ENCODE peak calls at places on chromosomes 16 and 17, in nine cellular contexts. Y is testis; A is activated CD8-positive, alpha-beta T cell treated with anti-CD3 and anti-CD28 coated beads for 36 hours; L is stimulated activated CD4-positive, alpha-beta T cell treated with anti-CD3 and anti-CD28 coated beads, Interleukin-1b, Interleukin-23, amount 100 ng/mL, for 1 hour; R is PC-9; E is EH; I is MV-4-11; M is HFFc6; D is OCI-LY7. C is an unnamed sample.

GRCh38 chr16:48524348-48525200 is 85.4 kb downstream of the N4BP1 start:
- DNase-seq in D (no peak), I (peak), L (no peak), A (no peak), Y (no peak), E (peak), M (no peak), R (no peak), C (no peak)

GRCh38 chr17:62705116-62705515 is 77.6 kb downstream of the MRC2 start:
- DNase-seq in L (no peak), D (no peak), A (no peak), Y (no peak), I (no peak), M (no peak), E (no peak), R (no peak), C (no peak)

GRCh38 chr16:1535391-1536291 is 2.2 kb downstream of the TMEM204 start:
- DNase-seq in R (no peak), I (peak), E (peak), M (peak), L (no peak), D (no peak), Y (no peak), A (peak), C (no peak)

GRCh38 chr16:72493681-72494415 is 321.9 kb upstream of the PMFBP1 start:
- DNase-seq in Y (no peak), A (no peak), L (no peak), R (no peak), M (peak), I (no peak), D (no peak), E (peak), C (no peak)

GRCh38 chr17:19369846-19370492 is 7.4 kb upstream of the B9D1 start:
- DNase-seq in D (no peak), M (no peak), L (no peak), A (peak), E (no peak), I (peak), Y (no peak), R (no peak), C (no peak)

GRCh38 chr17:63645775-63646491 is 23.7 kb downstream of the MAP3K3 start:
- DNase-seq in E (peak), R (peak), Y (no peak), M (peak), L (no peak), A (no peak), I (no peak), D (no peak), C (no peak)

GRCh38 chr17:74840500-74840899 is 19.2 kb downstream of the GRIN2C start:
- DNase-seq in E (no peak), I (no peak), L (no peak), R (no peak), A (no peak), D (no peak), Y (no peak), M (no peak), C (no peak)

GRCh38 chr17:19457830-19458271 is 46.8 kb downstream of the RNF112 start:
- DNase-seq in D (no peak), E (no peak), R (no peak), Y (no peak), A (no peak), L (no peak), I (no peak), M (no peak), C (peak)

GRCh38 chr17:7438050-7438614 is 1.2 kb upstream of the FGF11 start:
- DNase-seq in R (peak), I (peak), D (peak), M (no peak), A (peak), L (peak), Y (peak), E (no peak), C (no peak)

GRCh38 chr17:78789149-78789662 is 7.1 kb upstream of the CYTH1 start:
- DNase-seq in M (no peak), A (no peak), D (no peak), E (no peak), R (no peak), Y (no peak), I (no peak), L (no peak), C (peak)

GRCh38 chr16:23901178-23902131 is 65.7 kb downstream of the PRKCB start:
- DNase-seq in E (no peak), R (no peak), I (no peak), M (no peak), D (no peak), Y (no peak), L (no peak), A (no peak), C (no peak)

GRCh38 chr16:75234856-75235696 is 16.3 kb downstream of the CTRB1 start:
- DNase-seq in I (no peak), Y (no peak), L (no peak), A (no peak), D (no peak), R (no peak), M (no peak), E (no peak), C (no peak)

GRCh38 chr17:82247175-82247823 is 18.5 kb downstream of the SLC16A3 start:
- DNase-seq in A (no peak), L (no peak), E (no peak), I (peak), Y (no peak), R (no peak), M (no peak), D (no peak), C (no peak)

GRCh38 chr17:78805301-78805700 is 23.2 kb upstream of the CYTH1 start:
- DNase-seq in M (no peak), R (no peak), A (peak), D (no peak), E (no peak), I (no peak), L (peak), Y (no peak), C (no peak)

GRCh38 chr16:15811778-15812750 is 44.8 kb downstream of the MYH11 start:
- DNase-seq in D (no peak), M (peak), E (peak), Y (peak), L (no peak), R (peak), A (no peak), I (peak), C (peak)

GRCh38 chr17:2089021-2089422 is 34.1 kb downstream of the HIC1 start:
- DNase-seq in Y (no peak), I (peak), M (no peak), E (peak), R (no peak), D (no peak), A (peak), L (no peak), C (no peak)

GRCh38 chr16:5064915-5065314 is 841 bp downstream of the C16orf89 start:
- DNase-seq in R (no peak), M (no peak), I (no peak), Y (no peak), D (no peak), E (no peak), L (no peak), A (no peak), C (no peak)

GRCh38 chr17:33328129-33328528 is 35.0 kb upstream of the ASIC2 start:
- DNase-seq in I (no peak), D (no peak), M (no peak), L (no peak), Y (no peak), R (peak), A (peak), E (peak), C (no peak)

GRCh38 chr16:29290631-29291247 is 115.8 kb downstream of the NPIPB11 start:
- DNase-seq in M (peak), I (peak), L (peak), E (peak), A (peak), Y (peak), D (no peak), R (peak), C (no peak)

GRCh38 chr17:76612977-76613851 is 27.6 kb upstream of the ST6GALNAC2 start:
- DNase-seq in L (no peak), I (no peak), A (no peak), R (peak), D (no peak), Y (no peak), M (peak), E (peak), C (peak)

GRCh38 chr16:19167710-19168172 is 299 bp upstream of the SYT17 start:
- DNase-seq in R (peak), M (peak), I (peak), A (peak), Y (peak), L (no peak), D (peak), E (peak), C (peak)

GRCh38 chr17:18919963-18920362 is 32.0 kb upstream of the SLC5A10 start:
- DNase-seq in E (no peak), D (no peak), R (no peak), L (no peak), A (no peak), I (no peak), Y (no peak), M (no peak), C (no peak)

GRCh38 chr16:79381552-79382042 is 218.9 kb downstream of the MAF start:
- DNase-seq in D (no peak), A (peak), L (no peak), E (no peak), R (no peak), Y (no peak), M (no peak), I (peak), C (no peak)

GRCh38 chr17:77375917-77376651 is 235.3 kb downstream of the SEC14L1 start:
- DNase-seq in R (no peak), M (peak), A (peak), D (no peak), I (no peak), Y (peak), E (peak), L (no peak), C (peak)